ENCODE peak calls at places on chromosomes 1 and 21, in ten cellular contexts. N is uterus, T is H1, M is GM12892, H is heart left ventricle, A is H54, I is ovary, Q is spleen, Z is breast epithelium, D is A549. F is an unnamed sample.

GRCh38 chr1:50271337-50271736 is 151.9 kb downstream of the DMRTA2 start:
- DNase-seq in T (no peak), H (no peak), Q (no peak), A (no peak), Z (no peak), N (no peak), M (no peak), I (no peak), D (no peak), F (no peak)

GRCh38 chr1:36705629-36706028 is 222.9 kb upstream of the CSF3R start:
- DNase-seq in D (peak), Z (no peak), A (no peak), H (no peak), T (no peak), Q (no peak), M (no peak), I (no peak), N (no peak), F (peak)

GRCh38 chr1:110495926-110496600 is 22.9 kb downstream of the KCNA10 start:
- DNase-seq in A (peak), I (peak), Z (peak), T (peak), M (peak), H (no peak), D (peak), N (peak), Q (peak), F (peak)

GRCh38 chr1:1943834-1944570 is 24.9 kb upstream of the TMEM52 start:
- DNase-seq in N (no peak), Q (peak), I (peak), M (peak), D (peak), T (no peak), Z (no peak), A (peak), H (peak), F (peak)

GRCh38 chr1:7120863-7121621 is 335.8 kb downstream of the CAMTA1 start:
- DNase-seq in N (no peak), A (no peak), I (no peak), H (no peak), Z (no peak), T (no peak), Q (no peak), D (no peak), M (no peak), F (peak)

GRCh38 chr1:8374812-8375211 is 56.9 kb downstream of the SLC45A1 start:
- DNase-seq in H (no peak), N (peak), Q (no peak), M (no peak), D (peak), A (no peak), I (no peak), Z (peak), T (no peak), F (peak)

GRCh38 chr1:163794551-163794950 is 472.8 kb downstream of the NUF2 start:
- DNase-seq in T (no peak), I (no peak), M (no peak), D (no peak), Z (no peak), Q (no peak), A (no peak), H (no peak), N (no peak), F (no peak)

GRCh38 chr1:4675454-4676186 is 21.2 kb downstream of the AJAP1 start:
- DNase-seq in H (no peak), Z (no peak), I (no peak), N (no peak), M (no peak), T (no peak), D (no peak), A (no peak), Q (no peak), F (no peak)

GRCh38 chr1:10561955-10562354 is 87.2 kb downstream of the PEX14 start:
- DNase-seq in M (no peak), Z (no peak), D (peak), N (no peak), Q (no peak), H (no peak), T (no peak), A (no peak), I (no peak), F (peak)

GRCh38 chr1:78055565-78056132 is 9.9 kb downstream of the GIPC2 start:
- DNase-seq in Q (no peak), I (no peak), A (no peak), M (no peak), D (no peak), T (no peak), N (no peak), H (no peak), Z (no peak), F (no peak)

GRCh38 chr1:26959722-26960624 is at the start of gene KDF1:
- DNase-seq in A (no peak), D (no peak), M (no peak), Q (peak), I (peak), H (no peak), N (no peak), T (peak), Z (peak), F (no peak)

GRCh38 chr1:17405898-17406759 is 33.3 kb downstream of the RCC2 start:
- DNase-seq in H (peak), T (peak), D (peak), M (peak), A (peak), Z (peak), Q (peak), N (peak), I (peak), F (peak)

GRCh38 chr1:67646145-67647035 is 38.6 kb upstream of the GADD45A start:
- DNase-seq in Q (no peak), T (no peak), Z (no peak), I (peak), D (no peak), A (no peak), H (no peak), N (peak), M (no peak), F (peak)

GRCh38 chr1:67390041-67390887 is 39.9 kb downstream of the SERBP1 start:
- DNase-seq in N (no peak), A (no peak), Q (no peak), H (no peak), Z (no peak), T (no peak), M (no peak), D (no peak), I (no peak), F (no peak)

GRCh38 chr1:151958959-151959358 is 34.7 kb downstream of the S100A10 start:
- DNase-seq in N (no peak), M (no peak), H (no peak), Q (no peak), Z (no peak), A (no peak), D (no peak), I (no peak), T (no peak), F (peak)

GRCh38 chr21:26800455-26801454 is 44.5 kb downstream of the ADAMTS1 start:
- DNase-seq in T (no peak), Z (no peak), D (no peak), Q (no peak), I (peak), N (peak), M (no peak), A (no peak), H (no peak), F (no peak)

GRCh38 chr1:151535326-151536271 is 4.5 kb upstream of the TUFT1 start:
- DNase-seq in D (peak), H (no peak), Z (no peak), I (no peak), N (no peak), Q (no peak), M (no peak), T (no peak), A (no peak), F (no peak)

GRCh38 chr1:196063307-196063706 is 544.9 kb downstream of the KCNT2 start:
- DNase-seq in A (no peak), D (peak), H (no peak), N (no peak), Q (no peak), T (no peak), Z (no peak), M (no peak), I (no peak), F (no peak)

GRCh38 chr1:192376387-192376786 is 59.6 kb downstream of the RGS21 start:
- DNase-seq in I (no peak), Z (no peak), M (no peak), T (no peak), N (no peak), Q (no peak), D (no peak), A (no peak), H (no peak), F (no peak)

GRCh38 chr1:59156031-59156430 is 140.9 kb upstream of the FGGY start:
- DNase-seq in D (no peak), T (no peak), A (no peak), Z (no peak), I (no peak), H (no peak), Q (no peak), N (no peak), M (no peak), F (no peak)

GRCh38 chr1:156767879-156768608 is 709 bp downstream of the PRCC start:
- DNase-seq in Q (peak), A (no peak), M (no peak), I (peak), Z (no peak), D (peak), T (no peak), H (peak), N (peak), F (peak)

GRCh38 chr1:54407957-54408700 is 1.9 kb upstream of the SSBP3 start:
- DNase-seq in Z (no peak), H (no peak), N (peak), D (peak), T (no peak), M (no peak), I (peak), Q (no peak), A (peak), F (peak)

GRCh38 chr21:37915516-37915915 is 741 bp downstream of the KCNJ6 start:
- DNase-seq in H (no peak), Q (no peak), I (no peak), M (no peak), A (no peak), N (no peak), D (no peak), Z (no peak), T (no peak), F (no peak)

GRCh38 chr21:14263879-14264278 is 47.9 kb downstream of the RBM11 start:
- DNase-seq in Z (no peak), T (no peak), I (no peak), H (no peak), N (no peak), Q (no peak), A (no peak), M (no peak), D (no peak), F (no peak)

GRCh38 chr1:216726435-216726834 is 3.2 kb upstream of the ESRRG start:
- DNase-seq in D (no peak), A (no peak), I (no peak), T (no peak), Q (no peak), N (no peak), Z (no peak), H (no peak), M (no peak), F (no peak)

GRCh38 chr1:238252033-238252802 is 361.5 kb upstream of the ZP4 start:
- DNase-seq in Z (peak), D (peak), H (no peak), M (no peak), N (peak), Q (no peak), I (peak), T (peak), A (peak), F (peak)

GRCh38 chr1:95232646-95233320 is 1.2 kb upstream of the RWDD3 start:
- DNase-seq in Z (no peak), H (no peak), D (no peak), A (no peak), I (no peak), T (no peak), N (peak), M (no peak), Q (no peak), F (no peak)

GRCh38 chr1:95236784-95237575 is 3.0 kb downstream of the RWDD3 start:
- DNase-seq in M (no peak), N (no peak), T (no peak), A (no peak), Z (no peak), H (no peak), D (no peak), I (no peak), Q (no peak), F (no peak)

GRCh38 chr1:95233321-95233736 is 681 bp upstream of the RWDD3 start:
- DNase-seq in A (peak), M (no peak), D (peak), I (peak), N (peak), Z (peak), Q (peak), T (no peak), H (peak), F (no peak)

GRCh38 chr1:95230768-95231191 is 3.2 kb upstream of the RWDD3 start:
- DNase-seq in Q (no peak), D (no peak), N (no peak), I (no peak), M (no peak), T (no peak), Z (no peak), A (no peak), H (no peak), F (no peak)

DNA sequence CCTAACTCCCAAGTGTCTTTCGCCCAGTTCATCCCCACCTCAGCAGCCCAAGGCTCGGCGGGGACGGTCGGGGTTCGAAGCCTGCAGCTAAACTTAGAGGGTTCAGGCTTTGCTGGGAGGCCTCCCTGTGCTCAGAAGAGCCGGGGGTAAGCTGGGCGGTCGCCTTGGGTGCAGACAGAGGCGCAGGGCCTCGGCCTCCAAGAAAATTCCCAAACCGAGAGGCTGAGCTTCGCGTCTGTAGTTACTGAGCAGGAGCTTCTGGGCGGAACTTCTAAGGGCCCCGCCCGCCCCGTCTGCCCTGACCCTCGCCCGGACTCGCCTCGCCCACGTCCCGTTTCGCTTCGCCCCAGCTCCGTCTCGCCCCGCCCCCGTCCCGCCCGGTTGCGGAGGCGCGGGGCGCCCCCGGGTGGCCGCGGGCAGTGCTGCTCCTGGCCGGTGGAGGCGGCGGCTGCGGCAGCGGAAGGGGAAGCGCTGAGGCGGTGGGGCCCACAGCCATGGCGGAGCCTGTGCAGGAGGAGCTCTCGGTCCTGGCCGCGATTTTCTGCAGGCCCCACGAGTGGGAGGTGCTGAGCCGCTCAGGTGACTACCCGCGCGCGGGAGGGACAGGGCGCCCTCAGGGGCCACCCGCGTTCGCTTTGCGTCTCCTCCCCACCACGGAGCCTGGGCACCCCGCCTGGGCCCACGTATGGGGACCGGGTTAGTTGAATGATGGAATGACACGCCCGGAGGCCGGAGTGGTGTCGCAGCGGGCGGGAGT is at the start of gene RWDD3:
- DNase-seq in Q (peak), N (peak), M (peak), D (peak), H (peak), T (peak), Z (peak), I (peak), A (peak), F (peak)
- TF ChIP-seq POLR2A in Q (peak), N (peak), M (peak), D (peak), H (peak), T (peak), Z (peak), I (peak), A (peak), F (peak)

GRCh38 chr21:34668803-34669148 is at the start of gene CLIC6:
- DNase-seq in H (no peak), N (no peak), Q (no peak), I (peak), Z (peak), T (no peak), M (no peak), D (no peak), A (no peak), F (no peak)
- TF ChIP-seq POLR2A in H (no peak), N (no peak), Q (no peak), I (no peak), Z (no peak), T (no peak), M (no peak), D (no peak), A (no peak), F (no peak)

GRCh38 chr21:44814498-44815023 is 3.3 kb downstream of the SUMO3 start:
- DNase-seq in Z (no peak), I (no peak), N (no peak), A (no peak), M (no peak), D (no peak), H (no peak), T (no peak), Q (no peak), F (no peak)

GRCh38 chr21:44813727-44814126 is 4.1 kb downstream of the SUMO3 start:
- DNase-seq in D (no peak), Z (no peak), M (no peak), I (no peak), A (no peak), N (no peak), T (no peak), Q (no peak), H (no peak), F (no peak)

GRCh38 chr21:44815225-44815624 is 2.6 kb downstream of the SUMO3 start:
- DNase-seq in H (no peak), T (no peak), Z (no peak), N (no peak), I (no peak), M (no peak), D (no peak), Q (no peak), A (no peak), F (no peak)

GRCh38 chr21:44812640-44813039 is 5.2 kb downstream of the SUMO3 start:
- DNase-seq in N (no peak), M (no peak), Q (no peak), A (no peak), T (no peak), Z (no peak), H (no peak), I (no peak), D (no peak), F (no peak)

DNA sequence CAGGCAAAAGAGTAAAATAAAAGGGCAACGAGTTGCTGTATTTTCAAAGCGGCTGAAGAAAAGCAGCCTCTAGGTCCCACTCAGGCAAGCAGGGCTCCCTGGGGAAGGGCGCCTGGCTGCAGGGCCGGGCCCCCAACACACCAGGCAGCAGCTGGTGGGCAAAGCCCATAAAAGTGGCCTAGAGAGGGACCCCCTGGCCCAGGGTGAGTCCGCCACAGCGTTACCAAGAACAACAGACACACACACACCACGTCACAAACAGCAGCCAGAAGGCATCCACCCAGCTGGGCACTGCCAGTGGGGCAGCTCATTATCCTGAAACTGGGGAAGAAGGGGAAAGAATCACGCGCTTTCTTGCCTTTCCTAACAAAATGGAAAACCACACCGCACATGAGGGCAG is 4.7 kb downstream of the SUMO3 start:
- DNase-seq in N (no peak), D (no peak), M (no peak), Q (no peak), A (no peak), Z (no peak), T (no peak), I (no peak), H (no peak), F (no peak)
- TF ChIP-seq POLR2A in N (no peak), D (no peak), M (no peak), Q (no peak), A (no peak), Z (no peak), T (no peak), I (no peak), H (no peak), F (no peak)

GRCh38 chr1:172530000-172530399 is 3.0 kb upstream of the SUCO start:
- DNase-seq in M (no peak), D (no peak), I (no peak), Q (no peak), H (no peak), A (no peak), T (no peak), Z (no peak), N (no peak), F (peak)

GRCh38 chr1:172533511-172534116 is 664 bp downstream of the SUCO start:
- DNase-seq in M (no peak), A (peak), Q (peak), T (no peak), D (peak), H (no peak), I (peak), N (peak), Z (no peak), F (peak)

GRCh38 chr1:172531412-172531811 is 1.5 kb upstream of the SUCO start:
- DNase-seq in I (no peak), N (no peak), A (no peak), H (no peak), Z (no peak), T (no peak), M (no peak), Q (no peak), D (no peak), F (no peak)

GRCh38 chr1:172531846-172532699 is 877 bp upstream of the SUCO start:
- DNase-seq in H (peak), Q (peak), Z (peak), A (peak), M (peak), N (peak), D (peak), T (peak), I (peak), F (peak)

DNA sequence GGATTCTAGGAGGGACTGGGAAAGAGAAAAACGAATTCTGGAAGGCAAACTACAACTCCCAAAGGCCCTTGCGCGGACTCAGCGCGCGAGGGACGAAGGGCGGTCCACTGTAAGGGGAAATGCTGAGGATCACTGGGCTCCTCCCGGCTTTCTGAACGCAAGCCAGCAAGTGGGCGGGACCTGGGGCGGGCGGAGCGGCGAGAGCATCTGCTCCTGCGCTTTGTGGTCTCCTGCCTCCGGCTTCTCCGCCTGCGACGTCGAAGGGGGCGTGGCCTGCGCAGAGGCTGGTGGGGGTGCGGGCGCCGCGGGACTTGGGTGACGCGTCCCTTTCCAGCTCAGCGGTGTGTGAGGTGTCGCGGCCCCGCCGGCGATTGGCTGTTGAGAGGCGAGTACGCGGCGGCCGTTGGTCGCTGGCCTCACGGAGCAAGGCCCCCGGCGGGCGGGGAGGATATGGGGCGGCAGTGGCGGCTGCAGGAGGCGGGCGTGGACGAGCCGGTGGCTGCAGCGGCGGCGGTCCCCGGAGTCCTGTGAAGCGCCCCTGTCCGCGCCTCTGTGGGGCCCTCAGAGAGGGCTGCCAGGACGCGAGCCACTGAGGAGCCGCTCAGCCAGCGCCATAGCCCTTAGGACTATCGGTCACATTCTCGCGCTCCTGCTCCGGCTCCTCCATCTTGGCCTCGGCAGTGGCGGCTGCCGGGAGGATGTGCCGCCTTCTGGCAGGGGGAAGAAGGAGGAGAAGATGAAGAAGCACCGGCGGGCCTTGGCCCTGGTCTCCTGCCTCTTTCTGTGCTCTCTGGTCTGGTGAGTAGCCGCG is at the start of gene SUCO:
- DNase-seq in I (peak), A (peak), N (peak), M (peak), D (peak), T (peak), Q (peak), Z (peak), H (peak), F (peak)
- TF ChIP-seq POLR2A in I (peak), A (peak), N (peak), M (peak), D (peak), T (peak), Q (no peak), Z (peak), H (peak), F (peak)

GRCh38 chr1:157882560-157882959 is 41.0 kb upstream of the CD5L start:
- DNase-seq in N (no peak), M (no peak), T (no peak), I (no peak), Q (no peak), A (no peak), Z (no peak), H (no peak), D (no peak), F (no peak)
- TF ChIP-seq POLR2A in N (no peak), M (no peak), T (no peak), I (no peak), Q (no peak), A (no peak), Z (no peak), H (no peak), D (no peak), F (no peak)

GRCh38 chr1:155002479-155003226 is at the start of gene ZBTB7B:
- DNase-seq in A (no peak), M (no peak), Q (peak), Z (no peak), I (peak), T (no peak), D (peak), N (no peak), H (peak), F (peak)
- TF ChIP-seq POLR2A in A (no peak), M (no peak), Q (no peak), Z (no peak), I (peak), T (no peak), D (no peak), N (no peak), H (no peak), F (no peak)

GRCh38 chr1:207631137-207631536 is 13.8 kb upstream of the CR1L start:
- DNase-seq in A (no peak), Q (no peak), H (no peak), Z (no peak), N (no peak), T (no peak), I (no peak), M (no peak), D (no peak), F (no peak)
- TF ChIP-seq POLR2A in A (no peak), Q (no peak), H (no peak), Z (no peak), N (no peak), T (no peak), I (no peak), M (no peak), D (no peak), F (no peak)